ENCODE peak calls at places on chromosomes 4 and X, in seven cellular contexts. S, U, E, L, F, K and O are unnamed samples.

GRCh38 chr4:126071346-126072333 is 756.9 kb downstream of the FAT4 start:
- DNase-seq in F (no peak), S (peak; percentile 70), U (no peak), L (no peak), K (peak; percentile 25), E (peak; percentile 12), O (no peak)

GRCh38 chr4:154045086-154045485 is 256.2 kb upstream of the SFRP2 start:
- DNase-seq in E (no peak), U (no peak), K (no peak), F (no peak), S (no peak), L (no peak), O (no peak)

GRCh38 chrX:98548550-98548949 is 1664.8 kb downstream of the RPA4 start:
- DNase-seq in K (no peak), L (no peak), E (no peak), S (no peak), U (no peak), F (no peak), O (no peak)

GRCh38 chrX:123884809-123885408 is 25.1 kb downstream of the XIAP start:
- DNase-seq in F (no peak), E (no peak), L (no peak), S (peak; percentile 65), U (peak; percentile 33), K (no peak), O (no peak)

GRCh38 chrX:23799469-23800065 is 16.6 kb downstream of the SAT1 start:
- DNase-seq in F (no peak), U (no peak), K (no peak), E (no peak), L (no peak), S (peak; percentile 51), O (no peak)

GRCh38 chr4:188971125-188971524 is 831.9 kb downstream of the TRIML1 start:
- DNase-seq in F (no peak), S (peak; percentile 45), U (no peak), E (no peak), K (no peak), L (no peak), O (no peak)

GRCh38 chrX:150926304-150926703 is 27.8 kb upstream of the CD99L2 start:
- DNase-seq in U (no peak), K (no peak), F (no peak), E (no peak), L (no peak), S (no peak), O (no peak)

GRCh38 chr4:34220601-34221000 is 2023.7 kb downstream of the ARAP2 start:
- DNase-seq in E (no peak), S (peak; percentile 44), L (no peak), K (no peak), F (no peak), U (no peak), O (no peak)

GRCh38 chr4:32884198-32884597 is 2164.0 kb downstream of the PCDH7 start:
- DNase-seq in S (no peak), L (no peak), E (no peak), F (no peak), U (no peak), K (no peak), O (no peak)

GRCh38 chr4:23934915-23935314 is 45.1 kb upstream of the PPARGC1A start:
- DNase-seq in F (peak; percentile 91), L (peak; percentile 45), E (peak; percentile 47), S (peak; percentile 77), U (no peak), K (peak; percentile 82), O (peak; percentile 83)

GRCh38 chrX:109294097-109294815 is 187.6 kb downstream of the GUCY2F start:
- DNase-seq in F (no peak), E (no peak), U (no peak), S (peak; percentile 51), K (no peak), L (no peak), O (no peak)

DNA sequence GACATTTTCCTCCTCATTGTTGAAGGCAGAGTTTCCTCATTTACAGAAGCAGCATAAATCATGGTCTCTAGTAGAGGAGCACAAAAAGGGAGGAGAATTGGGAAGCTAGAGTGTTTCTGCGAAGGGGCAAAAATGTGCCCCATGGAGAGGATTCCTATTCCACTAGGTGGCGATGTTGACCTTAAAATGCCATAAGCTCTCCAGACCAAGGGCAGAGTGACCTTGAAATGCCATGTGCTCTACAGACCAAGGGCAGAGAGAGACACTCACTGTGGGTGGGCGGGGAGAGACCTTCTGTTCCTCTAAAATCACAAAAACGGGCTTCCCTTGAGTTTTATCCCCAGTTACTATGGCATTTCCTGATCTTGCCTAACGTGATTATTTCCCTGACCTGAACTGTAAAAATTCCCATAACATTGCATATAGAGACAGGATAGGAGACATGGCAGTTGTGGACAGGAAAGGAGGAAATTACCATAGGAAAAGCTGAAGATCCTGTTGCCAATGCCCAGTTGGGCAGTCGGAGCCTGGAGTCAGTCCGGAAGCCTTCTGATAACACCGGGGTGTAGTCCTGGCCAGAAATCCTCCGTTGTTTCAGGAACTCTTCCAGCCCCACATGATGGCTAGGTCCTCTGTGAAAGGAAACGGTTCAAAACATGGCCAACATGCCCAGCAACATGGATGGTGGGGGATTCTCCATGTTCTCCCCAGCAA is 567.7 kb downstream of the MAGEB5 start:
- DNase-seq in L (no peak), K (no peak), F (no peak), S (peak; percentile 48), E (no peak), U (peak; percentile 50), O (no peak)
- TF ChIP-seq CTCF in L (no peak), K (peak; percentile 58), F (peak; percentile 56), S (peak; percentile 39), E (peak; percentile 58), U (peak; percentile 76), O (no peak)

GRCh38 chr4:99403380-99404194 is 31.6 kb downstream of the ADH7 start:
- DNase-seq in F (no peak), K (no peak), E (no peak), S (peak; percentile 72), L (no peak), U (no peak), O (no peak)

GRCh38 chr4:99405433-99406115 is 29.6 kb downstream of the ADH7 start:
- DNase-seq in U (peak; percentile 74), K (peak; percentile 29), E (peak; percentile 35), S (peak; percentile 90), F (peak; percentile 88), L (peak; percentile 67), O (no peak)

GRCh38 chr4:99404595-99405287 is 30.4 kb downstream of the ADH7 start:
- DNase-seq in U (no peak), L (no peak), K (peak; percentile 77), F (no peak), E (no peak), S (peak; percentile 95), O (no peak)

GRCh38 chr4:99400831-99401230 is 34.3 kb downstream of the ADH7 start:
- DNase-seq in U (no peak), E (no peak), F (no peak), L (no peak), K (no peak), S (no peak), O (no peak)

GRCh38 chr4:99402765-99403164 is 32.4 kb downstream of the ADH7 start:
- DNase-seq in E (no peak), K (no peak), U (peak; percentile 19), L (no peak), S (no peak), F (no peak), O (no peak)
- TF ChIP-seq CTCF in E (no peak), K (no peak), U (peak; percentile 55), L (no peak), S (no peak), F (no peak), O (no peak)

GRCh38 chrX:130902783-130903613 is at the start of gene ENOX2:
- DNase-seq in U (peak; percentile 94), F (peak; percentile 99), S (peak; percentile 96), K (peak; percentile 90), L (peak; percentile 89), E (peak; percentile 91), O (peak; percentile 96)
- TF ChIP-seq CTCF in U (no peak), F (no peak), S (no peak), K (no peak), L (no peak), E (no peak), O (no peak)

DNA sequence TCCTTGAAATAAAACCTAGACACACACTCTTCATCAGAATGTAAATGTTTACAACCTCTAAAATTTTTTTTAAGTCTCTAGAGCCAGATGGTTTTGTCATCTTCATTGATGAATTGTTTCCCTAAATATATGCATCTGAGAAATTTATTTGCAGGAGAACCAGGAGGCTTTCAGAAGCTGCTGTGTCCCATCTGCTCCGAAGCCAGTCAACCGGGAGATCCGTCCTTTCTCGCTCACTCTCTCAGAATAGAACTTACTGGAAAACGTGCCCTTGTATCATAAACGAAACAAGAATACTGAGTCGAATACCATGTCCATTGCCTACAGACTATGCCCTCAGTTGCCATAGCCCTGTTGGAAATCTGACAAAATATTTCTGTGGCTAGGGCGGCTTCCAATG is 103.5 kb downstream of the SLC34A2 start:
- DNase-seq in E (no peak), L (no peak), S (no peak), K (no peak), F (no peak), U (no peak), O (no peak)
- TF ChIP-seq CTCF in E (no peak), L (no peak), S (no peak), K (no peak), F (no peak), U (no peak), O (no peak)

GRCh38 chr4:13108096-13108495 is 376.0 kb downstream of the RAB28 start:
- DNase-seq in F (no peak), U (no peak), E (no peak), L (no peak), S (peak; percentile 2), K (no peak), O (no peak)
- TF ChIP-seq CTCF in F (no peak), U (peak; percentile 32), E (no peak), L (no peak), S (no peak), K (no peak), O (no peak)

GRCh38 chrX:17939724-17940123 is 78.6 kb upstream of the RAI2 start:
- DNase-seq in K (no peak), L (no peak), F (no peak), S (no peak), E (no peak), U (no peak), O (no peak)

DNA sequence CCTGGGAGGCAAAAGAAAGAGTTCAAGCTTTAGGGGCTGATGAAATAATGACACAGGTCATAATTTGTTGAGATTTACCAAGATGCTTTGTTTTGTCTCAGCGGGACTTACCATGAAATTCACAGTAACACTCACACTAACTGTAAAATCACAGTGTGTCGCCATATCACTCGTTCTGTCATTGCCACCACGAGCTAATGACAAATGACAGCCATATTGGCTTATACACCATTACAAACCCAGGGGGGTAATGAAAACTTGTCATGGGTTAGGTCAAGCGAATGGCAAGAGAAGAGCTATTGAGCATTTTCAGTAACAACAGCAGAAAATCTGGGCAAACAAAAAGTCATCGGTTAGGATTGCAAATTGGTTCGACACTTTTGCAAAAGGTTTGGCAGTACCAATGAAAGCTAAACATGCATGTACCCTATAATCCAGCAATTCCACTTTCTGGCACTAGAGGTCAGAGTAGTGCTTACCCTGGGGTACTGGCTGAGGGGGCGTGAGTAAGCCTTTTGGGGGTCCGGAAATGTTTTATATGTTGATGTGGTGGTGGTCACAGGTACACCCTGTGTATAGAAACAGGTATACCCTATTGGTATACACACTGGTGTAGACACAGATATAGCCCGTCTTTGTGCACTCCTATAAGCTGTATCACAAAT is 83.9 kb upstream of the RAI2 start:
- DNase-seq in F (no peak), U (peak; percentile 16), S (peak; percentile 3), K (no peak), L (no peak), E (no peak), O (no peak)
- TF ChIP-seq CTCF in F (peak; percentile 45), U (peak; percentile 72), S (peak; percentile 34), K (peak; percentile 44), L (no peak), E (peak; percentile 52), O (no peak)